ENCODE peak calls at places on chromosomes 5 and 9, in seven cellular contexts. S is caudate nucleus, T is upper lobe of right lung, W is GM03348, C is A172, Z is lower lobe of right lung, G is T1000. U is an unnamed sample.

GRCh38 chr9:4793412-4794005 is 765 bp downstream of the RCL1 start:
- DNase-seq in S (no peak), T (no peak), W (no peak), C (no peak), Z (no peak), G (no peak), U (no peak)

GRCh38 chr9:25857167-25857566 is 178.9 kb upstream of the TUSC1 start:
- DNase-seq in S (no peak), T (no peak), W (peak), C (peak), Z (no peak), G (no peak), U (no peak)

GRCh38 chr5:169546346-169546745 is 37.2 kb upstream of the SPDL1 start:
- DNase-seq in S (no peak), T (no peak), W (no peak), C (no peak), Z (no peak), G (no peak), U (no peak)

GRCh38 chr5:170892201-170892600 is 30.4 kb downstream of the RANBP17 start:
- DNase-seq in S (no peak), T (no peak), W (no peak), C (no peak), Z (no peak), G (no peak), U (no peak)

GRCh38 chr9:133987455-133987800 is 4.7 kb downstream of the VAV2 start:
- DNase-seq in S (no peak), T (peak), W (no peak), C (no peak), Z (no peak), G (no peak), U (peak)

GRCh38 chr5:103041071-103041676 is 78.8 kb downstream of the GIN1 start:
- DNase-seq in S (no peak), T (no peak), W (peak), C (peak), Z (no peak), G (no peak), U (peak)

GRCh38 chr9:135555203-135555602 is 6.4 kb upstream of the PAEP start:
- DNase-seq in S (no peak), T (peak), W (no peak), C (no peak), Z (no peak), G (no peak), U (no peak)

GRCh38 chr5:26482817-26483375 is 555.5 kb downstream of the CDH9 start:
- DNase-seq in S (no peak), T (no peak), W (peak), C (peak), Z (no peak), G (no peak), U (peak)

GRCh38 chr5:130104895-130105684 is 200.8 kb downstream of the CHSY3 start:
- DNase-seq in S (no peak), T (no peak), W (peak), C (no peak), Z (no peak), G (no peak), U (no peak)

GRCh38 chr5:72383280-72384205 is 63.4 kb downstream of the PTCD2 start:
- DNase-seq in S (no peak), T (no peak), W (peak), C (peak), Z (no peak), G (no peak), U (no peak)

GRCh38 chr5:169296456-169297220 is 4.3 kb downstream of the SLIT3 start:
- DNase-seq in S (no peak), T (no peak), W (peak), C (peak), Z (no peak), G (peak), U (no peak)

GRCh38 chr5:130708744-130709143 is 456.3 kb downstream of the HINT1 start:
- DNase-seq in S (no peak), T (no peak), W (no peak), C (no peak), Z (no peak), G (no peak), U (no peak)

GRCh38 chr5:7662289-7662688 is 188.6 kb downstream of the CFAP90 start:
- DNase-seq in S (no peak), T (no peak), W (no peak), C (no peak), Z (no peak), G (no peak), U (no peak)

GRCh38 chr9:31519011-31519410 is 865.4 kb upstream of the ACO1 start:
- DNase-seq in S (no peak), T (no peak), W (no peak), C (no peak), Z (no peak), G (no peak), U (peak)

GRCh38 chr9:82488319-82488701 is 499.7 kb downstream of the SPATA31D1 start:
- DNase-seq in S (no peak), T (no peak), W (no peak), C (no peak), Z (no peak), G (no peak), U (peak)

GRCh38 chr9:94912700-94913249 is 186.3 kb downstream of the AOPEP start:
- DNase-seq in S (no peak), T (no peak), W (peak), C (peak), Z (no peak), G (no peak), U (no peak)

GRCh38 chr9:124500796-124501611 is 6.2 kb downstream of the NR5A1 start:
- DNase-seq in S (no peak), T (no peak), W (no peak), C (no peak), Z (peak), G (no peak), U (no peak)

GRCh38 chr9:3181049-3181953 is 337.4 kb upstream of the PUM3 start:
- DNase-seq in S (peak), T (peak), W (peak), C (no peak), Z (peak), G (no peak), U (peak)

GRCh38 chr5:123000731-123001130 is 35.8 kb downstream of the PPIC start:
- DNase-seq in S (no peak), T (no peak), W (no peak), C (no peak), Z (no peak), G (no peak), U (no peak)

GRCh38 chr5:172334196-172334595 is 50.6 kb upstream of the UBTD2 start:
- DNase-seq in S (no peak), T (no peak), W (no peak), C (no peak), Z (no peak), G (no peak), U (no peak)